ENCODE peak calls at places on chromosomes 1 and 21, in nine cellular contexts. J is tibial artery, Q is small intestine, H is fibroblast of lung, D is lower lobe of right lung, E is WERI-Rb-1, K is endodermal cell, U is SK-N-SH, Y is sigmoid colon. L is an unnamed sample.

GRCh38 chr21:15754640-15755039 is 24.9 kb downstream of the USP25 start:
- DNase-seq in H (peak; percentile 83), Y (no peak), K (no peak), D (no peak), E (no peak), J (no peak), Q (peak; percentile 45), U (no peak), L (no peak)

GRCh38 chr1:183139281-183139942 is 46.7 kb upstream of the LAMC2 start:
- DNase-seq in K (no peak), U (no peak), E (no peak), D (no peak), H (peak; percentile 51), J (no peak), Y (no peak), Q (no peak), L (no peak)

GRCh38 chr1:212483154-212483505 is 50.4 kb downstream of the NENF start:
- DNase-seq in H (no peak), Q (peak; percentile 20), D (peak; percentile 85), U (no peak), Y (no peak), K (no peak), E (no peak), J (peak; percentile 54), L (no peak)

GRCh38 chr1:9406111-9406510 is 113.4 kb downstream of the SPSB1 start:
- DNase-seq in H (no peak), E (peak; percentile 64), U (no peak), Q (no peak), Y (no peak), D (no peak), J (no peak), K (no peak), L (no peak)

GRCh38 chr1:95118019-95118499 is 904 bp downstream of the TLCD4 start:
- DNase-seq in Q (peak; percentile 19), U (no peak), K (no peak), E (peak; percentile 38), J (no peak), H (peak; percentile 7), D (peak; percentile 77), Y (no peak), L (no peak)

GRCh38 chr1:26234644-26235384 is 814 bp downstream of the CEP85 start:
- DNase-seq in J (no peak), H (peak; percentile 41), D (no peak), Q (peak; percentile 28), Y (no peak), K (no peak), E (no peak), U (peak; percentile 40), L (no peak)

GRCh38 chr1:109793486-109794318 is 30.0 kb upstream of the EPS8L3 start:
- DNase-seq in D (peak; percentile 42), H (peak; percentile 96), E (peak; percentile 64), J (peak; percentile 63), K (peak; percentile 83), Y (peak; percentile 65), U (peak; percentile 58), Q (peak; percentile 95), L (peak; percentile 37)

GRCh38 chr1:107682467-107682866 is 282.5 kb downstream of the VAV3 start:
- DNase-seq in U (no peak), K (no peak), Y (no peak), E (no peak), D (no peak), Q (peak; percentile 73), H (no peak), J (no peak), L (no peak)

GRCh38 chr1:42931911-42932422 is 26.7 kb downstream of the SLC2A1 start:
- DNase-seq in Q (peak; percentile 75), E (no peak), U (no peak), Y (peak; percentile 70), K (peak; percentile 65), J (peak; percentile 72), D (peak; percentile 88), H (no peak), L (peak; percentile 45)

GRCh38 chr1:112722601-112723510 is 7.7 kb upstream of the PPM1J start:
- DNase-seq in K (peak; percentile 84), D (no peak), J (peak; percentile 61), H (peak; percentile 47), E (peak; percentile 98), U (no peak), Q (peak; percentile 28), Y (no peak), L (no peak)

GRCh38 chr1:178093958-178094751 is at the start of gene RASAL2:
- DNase-seq in U (peak; percentile 93), D (peak; percentile 77), K (peak; percentile 92), E (peak; percentile 85), J (peak; percentile 83), Y (peak; percentile 81), H (peak; percentile 61), Q (peak; percentile 64), L (peak; percentile 66)

GRCh38 chr1:232596666-232597303 is 33.1 kb downstream of the SIPA1L2 start:
- DNase-seq in D (no peak), J (no peak), U (no peak), Y (no peak), K (no peak), Q (no peak), H (no peak), E (peak; percentile 47), L (no peak)

GRCh38 chr1:162020145-162020544 is 3.5 kb downstream of the OLFML2B start:
- DNase-seq in K (no peak), E (no peak), Y (no peak), J (no peak), Q (no peak), H (peak; percentile 23), U (no peak), D (no peak), L (no peak)

GRCh38 chr1:35120458-35121133 is 41.4 kb downstream of the ZMYM1 start:
- DNase-seq in Q (peak; percentile 33), H (peak; percentile 15), E (no peak), K (peak; percentile 48), Y (no peak), J (no peak), U (peak; percentile 11), D (no peak), L (no peak)

GRCh38 chr1:44062656-44063055 is 31.4 kb upstream of the SLC6A9 start:
- DNase-seq in H (no peak), Q (no peak), K (no peak), U (no peak), D (no peak), Y (no peak), J (no peak), E (no peak), L (no peak)

GRCh38 chr1:44073528-44073927 is 42.3 kb upstream of the SLC6A9 start:
- DNase-seq in D (no peak), H (no peak), U (no peak), K (no peak), Q (no peak), Y (no peak), J (no peak), E (no peak), L (no peak)

GRCh38 chr1:44072204-44072603 is 40.9 kb upstream of the SLC6A9 start:
- DNase-seq in H (peak; percentile 99), J (no peak), Q (no peak), Y (no peak), U (no peak), D (no peak), E (no peak), K (no peak), L (no peak)

GRCh38 chr1:44067258-44068250 is 36.3 kb upstream of the SLC6A9 start:
- DNase-seq in Q (no peak), U (no peak), J (no peak), E (no peak), K (no peak), H (no peak), D (no peak), Y (no peak), L (no peak)

DNA sequence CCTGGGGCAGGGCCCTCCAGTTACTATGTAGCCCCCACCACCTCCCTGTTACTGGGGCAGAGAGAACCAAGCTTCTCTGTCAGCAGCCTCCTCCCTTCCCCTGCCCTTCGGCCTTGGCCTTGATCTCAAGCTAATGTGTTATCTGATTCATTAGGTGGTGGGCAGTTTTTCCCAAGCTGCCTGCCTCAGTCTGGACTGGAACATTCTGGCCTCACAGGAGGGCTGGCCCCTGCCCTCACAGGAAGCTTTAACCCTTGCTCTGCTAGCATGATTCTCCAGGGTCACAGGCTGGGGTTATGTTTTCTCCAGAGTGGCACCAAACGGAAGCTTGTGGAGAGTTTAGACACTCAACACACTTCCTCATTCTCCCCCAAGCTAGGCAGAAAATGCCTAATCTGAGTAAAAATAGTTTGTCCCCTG is 37.2 kb upstream of the SLC6A9 start:
- DNase-seq in J (no peak), E (no peak), Q (no peak), D (peak; percentile 56), K (no peak), U (no peak), H (no peak), Y (no peak), L (no peak)
- H3K27ac ChIP-seq in J (no peak overlapping the region), E (no peak overlapping the region), Q (no peak overlapping the region), D (peak overlapping the region; percentile 43), K (no peak overlapping the region), U (no peak overlapping the region), H (no peak overlapping the region), Y (peak overlapping the region; percentile 32), L (peak overlapping the region; percentile 50)

DNA sequence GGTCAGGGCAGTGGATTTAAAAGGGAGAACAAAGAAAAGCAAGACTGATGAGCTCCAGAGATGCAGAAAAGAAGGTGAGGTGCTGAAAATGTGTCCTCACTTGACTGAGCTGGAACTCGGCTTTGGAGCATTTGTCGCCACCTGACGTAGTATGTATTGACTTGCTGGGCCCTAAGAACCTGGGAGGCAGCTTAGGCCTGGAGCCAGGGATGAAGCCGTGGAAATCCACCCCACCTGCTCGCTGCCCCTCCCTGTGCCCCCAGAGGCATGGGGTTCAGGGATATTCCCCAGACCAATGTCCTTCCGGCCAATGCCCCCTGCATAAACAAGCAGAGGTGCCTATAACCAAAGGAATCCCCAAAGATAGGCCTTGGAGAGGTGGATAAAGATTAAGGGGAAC is 14.3 kb downstream of the MRAP start:
- DNase-seq in U (no peak), K (peak; percentile 18), H (no peak), Q (no peak), J (no peak), Y (no peak), D (no peak), E (peak; percentile 56), L (no peak)
- H3K27ac ChIP-seq in U (no peak overlapping the region), K (no peak overlapping the region), H (no peak overlapping the region), Q (no peak overlapping the region), J (no peak overlapping the region), Y (no peak overlapping the region), D (no peak overlapping the region), E (no peak overlapping the region), L (no peak overlapping the region)

GRCh38 chr1:229624906-229625871 is 733 bp downstream of the TAF5L start:
- DNase-seq in H (peak; percentile 59), E (peak; percentile 24), K (peak; percentile 84), Q (peak; percentile 68), D (peak; percentile 79), U (peak; percentile 94), Y (peak; percentile 77), J (peak; percentile 73), L (peak; percentile 88)
- H3K27ac ChIP-seq in H (peak overlapping the region; percentile 51), E (peak overlapping the region; percentile 58), K (no peak overlapping the region), Q (peak overlapping the region; percentile 38), D (peak overlapping the region; percentile 86), U (peak overlapping the region; percentile 84), Y (peak overlapping the region; percentile 90), J (peak overlapping the region; percentile 78), L (peak overlapping the region; percentile 79)

DNA sequence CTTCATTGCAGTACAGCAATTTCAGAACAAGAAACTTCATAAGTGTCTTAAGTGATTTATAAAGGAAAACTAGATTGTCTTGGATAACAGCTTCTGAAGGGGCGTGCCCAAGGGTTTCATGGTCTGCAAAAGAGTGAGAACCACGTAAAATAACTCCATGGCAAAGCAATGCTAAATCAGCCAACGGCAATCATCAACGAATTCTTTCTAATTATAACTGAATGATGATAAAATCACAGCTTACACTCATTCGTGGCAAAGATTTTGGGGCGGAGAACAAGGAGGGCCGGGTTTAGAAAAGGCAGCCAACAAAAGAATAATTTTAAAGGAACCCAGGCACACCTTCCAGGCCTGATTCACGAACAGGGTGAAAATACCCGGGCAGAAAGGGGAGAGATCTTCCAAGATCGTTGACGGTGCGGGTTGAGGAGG is 54.0 kb upstream of the ASPM start:
- DNase-seq in Q (no peak), H (peak; percentile 61), U (no peak), K (no peak), J (no peak), E (no peak), D (no peak), Y (no peak), L (no peak)
- H3K27ac ChIP-seq in Q (peak overlapping the region; percentile 93), H (peak overlapping the region; percentile 97), U (peak overlapping the region; percentile 98), K (peak overlapping the region; percentile 84), J (peak overlapping the region; percentile 91), E (peak overlapping the region; percentile 90), D (peak overlapping the region; percentile 94), Y (peak overlapping the region; percentile 95), L (peak overlapping the region; percentile 85)

L was measured in pancreas.